ENCODE peak calls at places on chromosomes 3 and 15, in five cellular contexts. Q is fibroblast of mammary gland, N is psoas muscle, X is coronary artery, K is choroid plexus epithelial cell. O is an unnamed sample.

GRCh38 chr3:10505050-10505790 is at the start of gene ATP2B2:
- DNase-seq in K (no peak), N (peak), X (no peak), Q (no peak), O (no peak)

GRCh38 chr3:30475809-30476178 is 130.6 kb upstream of the TGFBR2 start:
- DNase-seq in N (no peak), Q (no peak), X (no peak), K (no peak), O (no peak)

GRCh38 chr3:14389133-14390115 is 13.0 kb upstream of the SLC6A6 start:
- DNase-seq in X (no peak), Q (no peak), K (no peak), N (no peak), O (no peak)

GRCh38 chr15:92393994-92394326 is 279 bp downstream of the ST8SIA2 start:
- DNase-seq in X (no peak), N (no peak), Q (no peak), K (no peak), O (no peak)

GRCh38 chr3:169478566-169479313 is 184.8 kb downstream of the MECOM start:
- DNase-seq in X (no peak), K (peak), N (no peak), Q (no peak), O (no peak)

GRCh38 chr3:80238606-80239005 is 470.8 kb upstream of the ROBO1 start:
- DNase-seq in N (no peak), Q (no peak), K (peak), X (no peak), O (no peak)

GRCh38 chr3:158434412-158435038 is 136.5 kb upstream of the MLF1 start:
- DNase-seq in Q (peak), X (no peak), K (peak), N (no peak), O (peak)

GRCh38 chr3:90145094-90145810 is 1037.8 kb downstream of the EPHA3 start:
- DNase-seq in X (no peak), K (peak), Q (no peak), N (no peak), O (no peak)

GRCh38 chr15:91291673-91292072 is 191.6 kb downstream of the SV2B start:
- DNase-seq in N (no peak), K (peak), Q (peak), X (no peak), O (no peak)

GRCh38 chr15:49530106-49530505 is 90.5 kb downstream of the FAM227B start:
- DNase-seq in Q (peak), N (no peak), X (no peak), K (peak), O (no peak)

GRCh38 chr3:115685097-115685496 is 61.8 kb downstream of the GAP43 start:
- DNase-seq in X (no peak), Q (no peak), N (no peak), K (no peak), O (no peak)

GRCh38 chr3:16363636-16364035 is 98.6 kb downstream of the OXNAD1 start:
- DNase-seq in K (no peak), Q (no peak), X (no peak), N (no peak), O (no peak)

GRCh38 chr3:194689493-194689901 is 3.8 kb downstream of the FAM43A start:
- DNase-seq in Q (peak), K (peak), N (peak), X (peak), O (no peak)

GRCh38 chr3:24220859-24221657 is 273.6 kb downstream of the THRB start:
- DNase-seq in K (peak), Q (peak), X (peak), N (peak), O (peak)

GRCh38 chr3:68007621-68008226 is 353.3 kb upstream of the SUCLG2 start:
- DNase-seq in K (no peak), X (no peak), Q (no peak), N (peak), O (no peak)

GRCh38 chr3:30007668-30008067 is 598.7 kb upstream of the TGFBR2 start:
- DNase-seq in X (no peak), Q (peak), K (no peak), N (no peak), O (no peak)

GRCh38 chr3:170232266-170232665 is 10.0 kb downstream of the PRKCI start:
- DNase-seq in Q (no peak), N (no peak), K (no peak), X (no peak), O (no peak)

GRCh38 chr15:52102468-52102867 is 10.1 kb downstream of the BCL2L10 start:
- DNase-seq in N (no peak), Q (peak), K (peak), X (no peak), O (no peak)

GRCh38 chr15:36880913-36881290 is 219.4 kb downstream of the MEIS2 start:
- DNase-seq in Q (no peak), K (no peak), X (no peak), N (no peak), O (no peak)

GRCh38 chr3:132772252-132772651 is 50.0 kb upstream of the NPHP3 start:
- DNase-seq in X (no peak), K (no peak), Q (no peak), N (no peak), O (no peak)

GRCh38 chr3:70261283-70261682 is 51.2 kb downstream of the MDFIC2 start:
- DNase-seq in K (no peak), X (no peak), N (no peak), Q (no peak), O (no peak)

GRCh38 chr3:150449169-150449721 is 41.1 kb downstream of the TSC22D2 start:
- DNase-seq in N (no peak), Q (peak), X (no peak), K (peak), O (no peak)

GRCh38 chr15:77107531-77108355 is 36.8 kb upstream of the TSPAN3 start:
- DNase-seq in Q (peak), K (peak), X (no peak), N (peak), O (peak)

GRCh38 chr3:120604382-120604781 is 8.2 kb downstream of the NDUFB4 start:
- DNase-seq in K (no peak), X (no peak), N (no peak), Q (no peak), O (no peak)

GRCh38 chr15:71448688-71449114 is 333.4 kb downstream of the THSD4 start:
- DNase-seq in K (peak), X (no peak), Q (peak), N (no peak), O (no peak)

GRCh38 chr15:78732634-78733033 is 78.6 kb downstream of the ADAMTS7 start:
- DNase-seq in X (no peak), K (no peak), N (no peak), Q (no peak), O (no peak)

GRCh38 chr3:64505419-64505818 is 182.4 kb downstream of the ADAMTS9 start:
- DNase-seq in X (no peak), Q (no peak), N (no peak), K (no peak), O (no peak)

GRCh38 chr3:131840151-131840797 is 194.5 kb downstream of the CPNE4 start:
- DNase-seq in N (no peak), X (no peak), Q (peak), K (peak), O (no peak)

GRCh38 chr3:152707314-152707713 is 127.6 kb upstream of the P2RY1 start:
- DNase-seq in X (no peak), Q (no peak), K (peak), N (no peak), O (no peak)

GRCh38 chr15:74420193-74420905 is 13.4 kb downstream of the SEMA7A start:
- DNase-seq in X (no peak), K (no peak), N (no peak), Q (no peak), O (no peak)

GRCh38 chr15:39854161-39854560 is 65.9 kb downstream of the GPR176 start:
- DNase-seq in Q (peak), X (no peak), N (no peak), K (peak), O (no peak)

GRCh38 chr15:66389859-66390382 is 3.2 kb downstream of the MAP2K1 start:
- DNase-seq in X (no peak), Q (peak), N (no peak), K (no peak), O (no peak)

GRCh38 chr3:59245879-59246501 is 196.2 kb upstream of the CFAP20DC start:
- DNase-seq in N (no peak), K (peak), Q (peak), X (no peak), O (no peak)

GRCh38 chr15:59622289-59622688 is 10.7 kb downstream of the GCNT3 start:
- DNase-seq in N (no peak), K (peak), Q (peak), X (no peak), O (no peak)

GRCh38 chr15:59611277-59612260 is at the start of gene GCNT3:
- DNase-seq in N (no peak), K (peak), Q (peak), X (no peak), O (no peak)

GRCh38 chr15:59615661-59616060 is 4.1 kb downstream of the GCNT3 start:
- DNase-seq in N (no peak), Q (no peak), X (no peak), K (no peak), O (no peak)

GRCh38 chr15:59614153-59614552 is 2.6 kb downstream of the GCNT3 start:
- DNase-seq in K (no peak), Q (no peak), X (no peak), N (no peak), O (no peak)

DNA sequence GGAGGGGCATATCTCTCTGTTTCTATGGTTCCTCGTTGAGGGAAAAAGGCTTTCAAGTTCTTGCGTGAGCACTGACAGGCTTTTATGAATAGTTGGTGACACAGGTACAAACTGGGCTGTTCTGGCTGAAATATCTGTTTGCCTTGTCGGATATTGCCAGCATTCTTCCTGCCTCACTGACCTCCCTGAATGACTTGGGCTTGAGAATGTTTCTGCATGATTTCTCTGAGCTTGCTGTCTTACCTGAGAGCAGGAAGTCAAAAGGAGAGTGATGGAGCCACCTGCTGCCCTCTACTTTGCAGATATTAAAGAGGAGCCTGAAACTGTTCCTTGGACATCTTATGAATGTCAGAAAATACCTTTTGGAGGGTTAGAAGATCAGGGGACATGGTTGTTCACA is 4.8 kb downstream of the GCNT3 start:
- DNase-seq in K (no peak), X (no peak), N (no peak), Q (no peak), O (no peak)
- TF ChIP-seq CTCF in K (no peak), X (no peak), N (no peak), Q (no peak), O (no peak)

GRCh38 chr3:183823963-183824362 is 1.4 kb downstream of the MAP6D1 start:
- DNase-seq in Q (no peak), X (no peak), K (no peak), N (no peak), O (no peak)
- TF ChIP-seq CTCF in Q (no peak), X (no peak), K (no peak), N (peak), O (no peak)

GRCh38 chr15:46502668-46503067 is 867.8 kb downstream of the SQOR start:
- DNase-seq in K (no peak), X (no peak), N (no peak), Q (peak), O (no peak)
- TF ChIP-seq CTCF in K (no peak), X (no peak), N (no peak), Q (peak), O (peak)

GRCh38 chr15:34616613-34617012 is 33.2 kb upstream of the GOLGA8B start:
- DNase-seq in X (no peak), N (no peak), Q (peak), K (peak), O (no peak)
- TF ChIP-seq CTCF in X (no peak), N (no peak), Q (peak), K (peak), O (peak)

GRCh38 chr15:59995568-59996349 is 8.4 kb upstream of the FOXB1 start:
- DNase-seq in X (no peak), K (no peak), N (no peak), Q (no peak), O (no peak)

GRCh38 chr15:59991919-59992318 is 12.2 kb upstream of the FOXB1 start:
- DNase-seq in N (no peak), K (no peak), Q (no peak), X (no peak), O (no peak)

GRCh38 chr15:59994855-59995557 is 9.1 kb upstream of the FOXB1 start:
- DNase-seq in N (no peak), X (no peak), Q (no peak), K (no peak), O (no peak)

GRCh38 chr15:59993041-59993750 is 10.9 kb upstream of the FOXB1 start:
- DNase-seq in X (no peak), Q (no peak), K (no peak), N (no peak), O (no peak)

DNA sequence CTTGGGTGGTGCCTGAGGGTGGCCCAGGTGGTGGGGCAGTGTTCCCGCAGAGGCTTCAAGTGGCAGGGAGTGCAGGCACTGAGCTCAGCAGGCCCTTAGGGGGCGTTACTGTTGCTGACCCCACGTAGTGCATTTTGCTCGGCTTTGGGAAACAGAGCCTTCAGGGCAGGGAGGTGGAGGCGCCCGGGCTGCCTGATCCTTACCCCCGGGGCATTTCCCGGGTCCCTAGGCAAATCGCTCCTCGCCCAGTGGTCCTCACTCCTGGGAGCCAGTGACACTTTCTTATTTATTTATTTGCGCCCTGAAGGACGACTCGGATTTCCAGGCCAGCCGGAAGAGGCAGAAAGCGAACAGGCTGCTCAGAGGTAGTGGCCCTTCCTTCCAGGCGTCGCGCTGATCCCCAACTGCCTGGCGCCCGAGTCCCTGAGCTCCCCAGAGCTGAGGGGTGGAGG is 10.1 kb upstream of the FOXB1 start:
- DNase-seq in N (no peak), X (no peak), K (no peak), Q (no peak), O (no peak)
- TF ChIP-seq CTCF in N (no peak), X (no peak), K (peak), Q (no peak), O (no peak)

DNA sequence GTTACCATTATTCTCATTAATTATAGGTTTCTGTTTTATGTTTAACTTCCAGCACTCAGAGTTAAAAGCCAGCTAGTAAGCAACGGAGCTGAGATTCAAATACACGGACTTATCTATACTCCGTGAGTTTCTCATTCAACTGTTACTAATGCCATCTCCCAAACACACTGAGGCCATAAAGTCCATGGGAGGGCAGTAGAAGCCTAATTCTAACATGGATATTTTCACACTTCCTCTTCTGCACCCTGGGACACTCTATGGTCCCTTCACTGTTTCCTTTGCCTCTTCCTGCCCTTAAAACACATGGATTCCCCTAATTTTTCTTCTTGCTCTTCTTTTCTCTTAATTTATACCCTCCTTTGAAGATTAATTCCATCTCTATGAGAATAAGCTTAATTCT is 245.0 kb downstream of the KLF13 start:
- DNase-seq in N (no peak), X (no peak), Q (no peak), K (no peak), O (peak)
- TF ChIP-seq CTCF in N (no peak), X (no peak), Q (no peak), K (no peak), O (no peak)

DNA sequence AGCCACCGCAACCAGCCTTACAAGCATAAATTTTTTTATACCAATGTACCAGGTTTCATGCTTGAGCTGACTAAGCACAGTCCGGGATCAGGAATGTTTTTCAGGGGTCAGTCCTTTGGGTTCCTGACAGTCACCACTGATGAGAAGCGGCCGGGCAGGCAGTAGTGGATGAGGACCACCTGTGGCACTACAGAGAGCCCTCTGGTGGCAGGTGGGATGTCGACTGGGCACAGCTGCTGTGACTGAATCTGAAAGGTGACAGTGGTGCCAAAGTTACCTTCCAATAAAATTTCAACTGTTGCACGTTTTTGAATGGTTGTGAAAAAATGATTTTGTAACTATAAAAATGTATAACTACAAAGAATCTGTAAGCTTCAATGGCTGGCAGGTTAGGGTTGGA is 34.0 kb downstream of the TPRA1 start:
- DNase-seq in K (no peak), N (no peak), X (no peak), Q (no peak), O (no peak)
- TF ChIP-seq CTCF in K (peak), N (no peak), X (no peak), Q (no peak), O (no peak)

GRCh38 chr3:142910280-142910679 is 21.4 kb upstream of the PCOLCE2 start:
- DNase-seq in Q (no peak), X (no peak), K (no peak), N (no peak), O (no peak)

GRCh38 chr3:142909282-142909681 is 20.4 kb upstream of the PCOLCE2 start:
- DNase-seq in K (no peak), Q (no peak), N (no peak), X (no peak), O (no peak)

GRCh38 chr3:142907996-142908395 is 19.1 kb upstream of the PCOLCE2 start:
- DNase-seq in X (no peak), N (no peak), Q (no peak), K (no peak), O (no peak)

GRCh38 chr3:142902356-142902755 is 13.5 kb upstream of the PCOLCE2 start:
- DNase-seq in N (no peak), K (no peak), Q (peak), X (no peak), O (no peak)

GRCh38 chr3:142904639-142905441 is 16.0 kb upstream of the PCOLCE2 start:
- DNase-seq in Q (peak), X (no peak), N (no peak), K (peak), O (peak)
- TF ChIP-seq CTCF in Q (peak), X (no peak), N (no peak), K (peak), O (peak)

GRCh38 chr3:39166932-39167532 is 13.6 kb upstream of the CSRNP1 start:
- DNase-seq in X (no peak), K (peak), N (no peak), Q (peak), O (peak)

GRCh38 chr3:39165518-39165917 is 12.1 kb upstream of the CSRNP1 start:
- DNase-seq in Q (no peak), X (no peak), K (no peak), N (no peak), O (no peak)

GRCh38 chr3:39164414-39164813 is 11.0 kb upstream of the CSRNP1 start:
- DNase-seq in Q (no peak), K (no peak), X (no peak), N (no peak), O (no peak)

GRCh38 chr3:39168156-39168780 is 14.9 kb upstream of the CSRNP1 start:
- DNase-seq in X (no peak), K (no peak), N (no peak), Q (no peak), O (no peak)

DNA sequence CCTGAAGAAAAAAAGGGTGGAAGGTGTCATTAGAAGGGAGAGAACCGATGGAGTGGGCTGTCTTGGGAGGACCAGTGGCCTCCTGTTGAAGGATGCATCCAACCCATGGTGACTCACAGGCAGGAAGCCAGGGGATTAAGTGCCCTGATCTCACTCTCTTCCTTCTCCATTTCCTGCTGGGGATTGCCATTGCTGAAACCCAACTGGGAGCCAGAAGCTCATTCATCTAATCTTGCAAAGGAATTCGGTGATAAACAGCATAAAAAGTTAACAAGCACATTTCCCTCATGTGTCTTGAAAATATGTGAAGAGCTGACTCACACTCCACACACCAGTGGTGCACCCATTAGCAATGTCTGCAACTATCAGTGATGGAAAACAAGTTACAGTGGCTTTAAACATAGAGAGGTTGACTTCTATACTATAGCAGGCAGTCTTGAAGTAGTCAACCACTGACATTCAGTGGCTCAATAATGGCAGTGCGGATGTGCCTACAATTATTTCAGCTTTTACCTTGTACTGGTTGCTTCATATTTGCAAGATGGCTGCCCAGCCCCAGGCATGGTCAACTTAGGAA is 12.8 kb upstream of the CSRNP1 start:
- DNase-seq in N (no peak), Q (peak), K (peak), X (no peak), O (no peak)
- TF ChIP-seq CTCF in N (no peak), Q (peak), K (peak), X (no peak), O (no peak)